ENCODE peak calls at places on chromosomes 7 and 10, in ten cellular contexts. P is NCI-H748 treated with DMSO at 0.1 percent for 48 hours; D is fibroblast of the aortic adventitia; K is amniotic stem cell; Q is NCI-H1436 treated with DMSO at 0.1 percent for 48 hours; R is left ventricle myocardium superior; Y is activated effector memory CD4-positive, alpha-beta T cell treated with Interleukin-2 at 50 U/mL for 16 hours; L is astrocyte of the cerebellum; W is NCI-H345; C is cardiac septum. X is an unnamed sample.
A peak's percentile ranks its signal among the peaks of the same experiment; 100 is the strongest.

GRCh38 chr7:13988011-13988410 is 1.5 kb downstream of the ETV1 start:
- DNase-seq in K (no peak), D (peak; percentile 51), P (no peak), L (no peak), Y (no peak), Q (no peak), W (no peak), R (peak; percentile 38), C (no peak), X (no peak)

GRCh38 chr7:151679073-151679708 is 159.5 kb upstream of the RHEB start:
- DNase-seq in D (no peak), L (no peak), W (no peak), Y (no peak), Q (no peak), C (no peak), P (no peak), R (no peak), K (no peak), X (no peak)

GRCh38 chr10:110524179-110524863 is 26.6 kb downstream of the DUSP5 start:
- DNase-seq in C (no peak), L (no peak), R (no peak), Y (no peak), Q (no peak), P (no peak), D (no peak), W (no peak), K (no peak), X (no peak)

GRCh38 chr10:6239213-6239991 is 36.7 kb downstream of the PFKFB3 start:
- DNase-seq in D (peak; percentile 98), Y (peak; percentile 56), C (no peak), W (peak; percentile 0), R (no peak), P (no peak), Q (no peak), K (peak; percentile 97), L (peak; percentile 96), X (no peak)

GRCh38 chr7:28536259-28536658 is 123.9 kb downstream of the CREB5 start:
- DNase-seq in L (no peak), K (no peak), D (peak; percentile 18), P (no peak), R (no peak), Q (no peak), Y (no peak), C (no peak), W (no peak), X (no peak)

GRCh38 chr7:1156782-1157535 is 3.0 kb downstream of the ZFAND2A start:
- DNase-seq in P (no peak), Y (no peak), R (no peak), Q (no peak), D (no peak), K (no peak), L (peak; percentile 12), W (no peak), C (no peak), X (no peak)

GRCh38 chr7:135672560-135673359 is 10.4 kb downstream of the STMP1 start:
- DNase-seq in D (peak; percentile 85), C (no peak), R (no peak), Q (no peak), K (no peak), L (peak; percentile 78), Y (no peak), W (peak; percentile 60), P (peak; percentile 34), X (peak; percentile 47)

GRCh38 chr10:76492678-76493472 is 1061.5 kb downstream of the LRMDA start:
- DNase-seq in D (no peak), R (no peak), L (no peak), P (no peak), W (no peak), Q (no peak), Y (no peak), C (no peak), K (no peak), X (no peak)

GRCh38 chr7:129368389-129368986 is 65.7 kb upstream of the STRIP2 start:
- DNase-seq in W (no peak), L (no peak), Y (no peak), Q (no peak), R (no peak), P (no peak), D (no peak), C (no peak), K (no peak), X (no peak)

GRCh38 chr7:6123843-6124242 is 92.7 kb downstream of the ANKRD61 start:
- DNase-seq in Q (no peak), C (no peak), L (no peak), D (no peak), R (no peak), Y (no peak), K (no peak), W (no peak), P (no peak), X (no peak)

GRCh38 chr10:100204370-100204769 is 18.5 kb upstream of the ERLIN1 start:
- DNase-seq in P (no peak), R (no peak), K (no peak), W (no peak), C (no peak), Y (no peak), L (no peak), D (no peak), Q (no peak), X (no peak)

GRCh38 chr7:107332488-107333269 is 137.2 kb upstream of the GPR22 start:
- DNase-seq in Y (no peak), P (no peak), Q (no peak), R (no peak), K (no peak), C (no peak), W (no peak), D (no peak), L (no peak), X (no peak)

GRCh38 chr10:103491729-103492364 is 1.7 kb upstream of the NEURL1 start:
- DNase-seq in D (peak; percentile 89), P (no peak), Q (no peak), Y (no peak), R (no peak), K (peak; percentile 69), L (peak; percentile 62), W (no peak), C (no peak), X (no peak)

GRCh38 chr10:42988517-42989395 is 88.1 kb upstream of the RET start:
- DNase-seq in Y (no peak), W (no peak), L (no peak), D (no peak), R (no peak), Q (no peak), K (no peak), C (peak; percentile 63), P (no peak), X (no peak)

GRCh38 chr10:6211341-6212265 is 8.9 kb downstream of the PFKFB3 start:
- DNase-seq in D (peak; percentile 72), Y (no peak), L (no peak), P (no peak), Q (no peak), W (no peak), R (peak; percentile 71), C (no peak), K (no peak), X (no peak)

GRCh38 chr10:7306147-7306546 is 104.7 kb downstream of the SFMBT2 start:
- DNase-seq in Y (no peak), Q (no peak), D (no peak), R (no peak), K (no peak), L (no peak), C (no peak), W (no peak), P (no peak), X (no peak)

GRCh38 chr10:72370201-72370722 is 15.5 kb upstream of the DNAJB12 start:
- DNase-seq in K (no peak), C (no peak), D (no peak), Q (no peak), W (no peak), Y (no peak), L (no peak), R (no peak), P (no peak), X (peak; percentile 88)

GRCh38 chr10:30013684-30014246 is 45.6 kb downstream of the JCAD start:
- DNase-seq in C (no peak), K (no peak), Y (no peak), P (no peak), D (no peak), W (peak; percentile 50), L (peak; percentile 59), R (peak; percentile 78), Q (no peak), X (no peak)